ENCODE peak calls at places on chromosome 1, in nine cellular contexts. I, F, T, K, D, J, M, B and E are unnamed samples.

GRCh38 chr1:115426271-115426771 is 88.3 kb upstream of the NGF start:
- DNase-seq in B (no peak), J (no peak), T (peak; percentile 84), F (no peak), I (peak; percentile 91), M (no peak), K (peak; percentile 43), D (no peak), E (no peak)

GRCh38 chr1:84245566-84245965 is 55.9 kb upstream of the SAMD13 start:
- DNase-seq in T (no peak), F (no peak), I (no peak), M (no peak), B (no peak), D (no peak), K (no peak), J (no peak), E (no peak)

GRCh38 chr1:207463571-207463970 is 9.4 kb downstream of the CR2 start:
- DNase-seq in K (no peak), J (no peak), F (no peak), B (no peak), D (no peak), M (no peak), I (no peak), T (no peak), E (no peak)

GRCh38 chr1:95534985-95535384 is 301.0 kb downstream of the RWDD3 start:
- DNase-seq in J (no peak), I (no peak), D (no peak), T (no peak), K (no peak), M (no peak), F (no peak), B (no peak), E (no peak)

GRCh38 chr1:201905234-201905890 is 16.7 kb downstream of the SHISA4 start:
- DNase-seq in D (no peak), K (no peak), J (no peak), F (no peak), B (no peak), M (no peak), I (no peak), T (no peak), E (no peak)

GRCh38 chr1:55235722-55236121 is 20.6 kb upstream of the USP24 start:
- DNase-seq in T (peak; percentile 70), I (peak; percentile 85), B (no peak), F (no peak), J (no peak), K (peak; percentile 11), D (no peak), M (no peak), E (no peak)

GRCh38 chr1:24090736-24091135 is 21.2 kb downstream of the MYOM3 start:
- DNase-seq in M (no peak), K (no peak), D (no peak), J (no peak), T (no peak), B (no peak), I (no peak), F (no peak), E (no peak)

GRCh38 chr1:223748405-223748772 is 36.0 kb downstream of the CAPN2 start:
- DNase-seq in F (no peak), K (no peak), B (no peak), T (no peak), J (no peak), D (no peak), I (peak; percentile 86), M (no peak), E (no peak)

GRCh38 chr1:203325004-203325417 is 19.7 kb downstream of the BTG2 start:
- DNase-seq in K (no peak), D (peak; percentile 78), F (no peak), B (peak; percentile 49), T (no peak), I (no peak), M (peak; percentile 79), J (peak; percentile 90), E (peak; percentile 86)

GRCh38 chr1:248686815-248687214 is 15.8 kb downstream of the OR14I1 start:
- DNase-seq in F (no peak), I (no peak), K (peak; percentile 22), J (no peak), B (no peak), M (no peak), T (no peak), D (no peak), E (no peak)

GRCh38 chr1:10575616-10576015 is 100.9 kb downstream of the PEX14 start:
- DNase-seq in F (peak; percentile 13), T (peak; percentile 79), K (no peak), M (no peak), B (no peak), D (no peak), J (no peak), I (peak; percentile 79), E (no peak)

GRCh38 chr1:214882621-214883020 is 199.9 kb upstream of the KCNK2 start:
- DNase-seq in D (no peak), B (no peak), M (no peak), F (no peak), K (no peak), J (no peak), T (no peak), I (no peak), E (no peak)

GRCh38 chr1:174777262-174777661 is 222.5 kb upstream of the CACYBP start:
- DNase-seq in M (no peak), K (no peak), F (no peak), B (no peak), J (no peak), I (no peak), T (no peak), D (no peak), E (no peak)